ENCODE peak calls at places on chromosomes 5 and 9, in seven cellular contexts. H is NT2/D1, X is H9, Y is heart right ventricle, M is colonic mucosa, A is left ventricle myocardium inferior, I is uterus. U is an unnamed sample. For H3K4me1, the result is how much of the 10 kb centered on the place peaks cover.

GRCh38 chr5:156380846-156381245 is 53.9 kb downstream of the SGCD start:
- DNase-seq in H (no peak), X (no peak), Y (no peak), M (no peak), A (no peak), I (no peak), U (no peak)

GRCh38 chr9:95864852-95865580 is 10.5 kb upstream of the ERCC6L2 start:
- DNase-seq in H (no peak), X (no peak), Y (no peak), M (no peak), A (no peak), I (no peak), U (no peak)

GRCh38 chr5:138354387-138354786 is 1.9 kb downstream of the KDM3B start:
- DNase-seq in H (no peak), X (no peak), Y (no peak), M (peak), A (no peak), I (no peak), U (no peak)

GRCh38 chr5:102749416-102750021 is 5.6 kb upstream of the PAM start:
- DNase-seq in H (no peak), X (no peak), Y (no peak), M (no peak), A (no peak), I (no peak), U (no peak)

GRCh38 chr9:89746385-89747116 is 141.7 kb downstream of the GADD45G start:
- DNase-seq in H (no peak), X (no peak), Y (peak), M (no peak), A (peak), I (no peak), U (no peak)

GRCh38 chr9:131678499-131679111 is 61.3 kb downstream of the RAPGEF1 start:
- DNase-seq in H (no peak), X (no peak), Y (peak), M (no peak), A (peak), I (peak), U (peak)

GRCh38 chr9:84000186-84000585 is 19.6 kb downstream of the RMI1 start:
- DNase-seq in H (no peak), X (no peak), Y (no peak), M (no peak), A (no peak), I (no peak), U (no peak)

GRCh38 chr5:74338101-74338388 is 302.5 kb downstream of the ENC1 start:
- DNase-seq in H (no peak), X (no peak), Y (no peak), M (no peak), A (no peak), I (no peak), U (no peak)

GRCh38 chr9:91151741-91152095 is 210.0 kb downstream of the AUH start:
- DNase-seq in H (no peak), X (no peak), Y (no peak), M (no peak), A (no peak), I (no peak), U (no peak)

GRCh38 chr5:156340886-156341285 is 13.9 kb downstream of the SGCD start:
- DNase-seq in H (no peak), X (no peak), Y (no peak), M (no peak), A (no peak), I (no peak), U (no peak)

GRCh38 chr5:73496984-73497457 is 1.2 kb upstream of the BTF3 start:
- DNase-seq in H (no peak), X (no peak), Y (no peak), M (no peak), A (no peak), I (no peak), U (peak)

GRCh38 chr5:73637565-73637964 is 11.6 kb downstream of the ARHGEF28 start:
- DNase-seq in H (no peak), X (no peak), Y (no peak), M (no peak), A (no peak), I (no peak), U (no peak)

GRCh38 chr5:82676663-82677062 is 398.5 kb upstream of the RPS23 start:
- DNase-seq in H (no peak), X (no peak), Y (no peak), M (no peak), A (no peak), I (no peak), U (no peak)

GRCh38 chr9:94932647-94933415 is 206.3 kb downstream of the AOPEP start:
- DNase-seq in H (no peak), X (no peak), Y (no peak), M (peak), A (no peak), I (no peak), U (no peak)

GRCh38 chr9:123568691-123569342 is 212.8 kb downstream of the CRB2 start:
- DNase-seq in H (no peak), X (no peak), Y (no peak), M (no peak), A (peak), I (no peak), U (no peak)

GRCh38 chr5:136382791-136383190 is 17.4 kb upstream of the TRPC7 start:
- DNase-seq in H (no peak), X (no peak), Y (no peak), M (no peak), A (no peak), I (no peak), U (no peak)

GRCh38 chr9:100714372-100715099 is 136.7 kb downstream of the CAVIN4 start:
- DNase-seq in H (peak), X (peak), Y (peak), M (peak), A (peak), I (no peak), U (peak)

GRCh38 chr9:113963914-113964739 is 88.0 kb downstream of the ZNF618 start:
- DNase-seq in H (no peak), X (no peak), Y (no peak), M (no peak), A (no peak), I (no peak), U (peak)

GRCh38 chr5:66440202-66440680 is 156.0 kb upstream of the MAST4 start:
- DNase-seq in H (no peak), X (no peak), Y (peak), M (no peak), A (peak), I (peak), U (no peak)

GRCh38 chr9:37036237-37037136 is 2.4 kb upstream of the PAX5 start:
- DNase-seq in H (no peak), X (peak), Y (no peak), M (peak), A (no peak), I (no peak), U (no peak)

GRCh38 chr5:96885518-96886338 is 9.4 kb downstream of the ERAP2 start:
- DNase-seq in H (no peak), X (no peak), Y (no peak), M (no peak), A (no peak), I (no peak), U (no peak)

GRCh38 chr5:64147379-64147778 is 18.3 kb upstream of the RNF180 start:
- DNase-seq in H (no peak), X (no peak), Y (no peak), M (no peak), A (no peak), I (no peak), U (no peak)

GRCh38 chr5:21834863-21835262 is 1018.3 kb downstream of the CDH12 start:
- DNase-seq in H (no peak), X (no peak), Y (no peak), M (no peak), A (no peak), I (no peak), U (no peak)

GRCh38 chr9:115717298-115717697 is 436.3 kb upstream of the PAPPA start:
- DNase-seq in H (no peak), X (no peak), Y (no peak), M (no peak), A (no peak), I (no peak), U (no peak)

GRCh38 chr5:53037141-53037859 is 48.1 kb downstream of the ITGA2 start:
- DNase-seq in H (no peak), X (no peak), Y (no peak), M (no peak), A (no peak), I (no peak), U (no peak)

GRCh38 chr9:28598396-28598795 is 1025.1 kb upstream of the C9orf72 start:
- DNase-seq in H (no peak), X (peak), Y (no peak), M (no peak), A (no peak), I (no peak), U (no peak)

GRCh38 chr9:87513171-87513570 is 15.5 kb downstream of the DAPK1 start:
- DNase-seq in H (no peak), X (no peak), Y (no peak), M (no peak), A (no peak), I (no peak), U (no peak)

GRCh38 chr5:35780236-35780635 is 76.5 kb upstream of the IL7R start:
- DNase-seq in H (no peak), X (no peak), Y (no peak), M (no peak), A (no peak), I (no peak), U (no peak)

GRCh38 chr5:31459594-31459993 is 72.3 kb downstream of the DROSHA start:
- DNase-seq in H (no peak), X (no peak), Y (no peak), M (no peak), A (no peak), I (no peak), U (no peak)

GRCh38 chr5:82351754-82352145 is 73.6 kb upstream of the RPS23 start:
- DNase-seq in H (peak), X (no peak), Y (peak), M (no peak), A (no peak), I (no peak), U (no peak)

GRCh38 chr9:94983552-94983951 is 257.1 kb downstream of the AOPEP start:
- DNase-seq in H (no peak), X (no peak), Y (no peak), M (no peak), A (no peak), I (no peak), U (no peak)

GRCh38 chr5:14327624-14328023 is 184.5 kb downstream of the TRIO start:
- DNase-seq in H (no peak), X (no peak), Y (no peak), M (no peak), A (no peak), I (no peak), U (peak)

GRCh38 chr9:120402741-120403542 is 177.0 kb downstream of the CDK5RAP2 start:
- DNase-seq in H (no peak), X (no peak), Y (no peak), M (no peak), A (no peak), I (no peak), U (no peak)
- H3K4me1 ChIP-seq in H (under half), X (under half), Y (under half), M (under half), A (under half), I (under half), U (under half)

GRCh38 chr9:76559283-76559682 is 100.3 kb downstream of the GCNT1 start:
- DNase-seq in H (no peak), X (no peak), Y (no peak), M (no peak), A (no peak), I (no peak), U (no peak)

GRCh38 chr9:76557674-76558073 is 98.7 kb downstream of the GCNT1 start:
- DNase-seq in H (no peak), X (no peak), Y (no peak), M (no peak), A (no peak), I (no peak), U (no peak)

GRCh38 chr9:76560481-76560891 is 101.5 kb downstream of the GCNT1 start:
- DNase-seq in H (no peak), X (no peak), Y (no peak), M (peak), A (no peak), I (no peak), U (peak)

GRCh38 chr9:76561887-76562286 is 102.9 kb downstream of the GCNT1 start:
- DNase-seq in H (no peak), X (no peak), Y (no peak), M (no peak), A (no peak), I (no peak), U (no peak)

DNA sequence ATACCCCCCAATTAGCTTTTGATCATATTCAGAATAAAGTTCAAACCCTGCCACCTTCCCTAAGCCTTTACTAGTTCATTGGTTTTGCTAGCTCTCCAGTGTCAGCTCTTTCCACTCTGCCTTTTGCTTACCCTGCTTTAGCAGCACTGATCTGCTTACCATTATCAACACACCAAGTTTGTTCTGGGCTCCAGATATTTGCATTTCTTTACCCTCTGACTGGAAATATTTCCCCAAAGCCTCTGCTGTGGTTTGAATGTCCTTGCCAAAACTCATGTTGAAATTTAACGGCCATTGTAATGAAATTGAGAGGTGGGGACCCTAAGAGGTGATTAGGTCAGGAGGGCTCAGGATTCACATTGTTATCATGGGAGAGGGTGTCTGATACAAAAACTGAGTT is 99.5 kb downstream of the GCNT1 start:
- DNase-seq in H (no peak), X (no peak), Y (no peak), M (no peak), A (no peak), I (no peak), U (no peak)
- H3K4me1 ChIP-seq in H (under half), X (under half), Y (under half), M (under half), A (under half), I (under half), U (under half)

GRCh38 chr5:172729588-172729987 is 41.4 kb downstream of the DUSP1 start:
- DNase-seq in H (no peak), X (no peak), Y (no peak), M (no peak), A (no peak), I (no peak), U (no peak)

GRCh38 chr5:172726966-172727365 is 44.0 kb downstream of the DUSP1 start:
- DNase-seq in H (no peak), X (no peak), Y (no peak), M (no peak), A (no peak), I (no peak), U (no peak)

GRCh38 chr5:172725785-172726184 is 45.2 kb downstream of the DUSP1 start:
- DNase-seq in H (no peak), X (no peak), Y (no peak), M (no peak), A (no peak), I (no peak), U (no peak)

GRCh38 chr5:172728481-172729241 is 42.3 kb downstream of the DUSP1 start:
- DNase-seq in H (no peak), X (no peak), Y (no peak), M (no peak), A (no peak), I (no peak), U (no peak)

DNA sequence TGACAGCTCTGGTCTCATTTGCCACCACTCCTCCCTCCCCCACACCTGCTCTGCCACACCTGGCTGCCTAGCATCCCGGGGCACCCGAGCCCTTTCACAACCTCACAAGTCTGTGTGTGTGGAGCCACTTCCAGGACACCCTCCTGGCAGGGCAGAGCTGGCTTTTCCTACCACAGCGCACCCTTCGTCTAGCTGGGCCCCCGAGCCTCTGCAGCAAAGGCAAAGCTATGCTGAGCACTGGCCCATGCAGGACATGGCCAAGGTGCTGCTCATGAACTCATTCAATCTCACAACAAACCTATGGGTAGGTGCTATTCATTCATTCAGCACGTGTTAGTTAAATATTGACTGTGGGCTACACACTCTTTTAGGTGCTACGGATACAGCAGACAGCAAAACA is 43.4 kb downstream of the DUSP1 start:
- DNase-seq in H (no peak), X (no peak), Y (no peak), M (no peak), A (no peak), I (no peak), U (no peak)
- H3K4me1 ChIP-seq in H (under half), X (under half), Y (under half), M (under half), A (under half), I (under half), U (under half)

DNA sequence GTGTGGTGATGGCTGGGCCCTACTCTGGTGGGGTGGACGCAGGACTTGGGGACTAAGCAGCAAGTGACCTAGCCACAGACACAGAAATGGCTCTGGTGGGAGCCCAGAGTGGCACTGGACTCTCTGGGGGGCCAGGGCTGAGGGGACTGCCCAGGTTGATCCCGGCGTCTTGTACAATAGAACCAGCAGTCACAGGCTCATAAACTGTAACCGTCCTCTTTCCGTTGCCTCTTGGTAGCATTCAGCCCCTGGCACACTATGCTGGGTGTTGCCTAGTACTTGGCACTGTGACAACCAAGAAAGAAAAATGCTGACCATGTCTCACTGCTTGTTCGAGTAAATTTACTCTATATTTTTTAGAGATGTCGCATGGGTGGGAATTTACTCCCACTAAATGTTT is 80.5 kb downstream of the DAB2IP start:
- DNase-seq in H (no peak), X (no peak), Y (no peak), M (peak), A (no peak), I (no peak), U (no peak)
- H3K4me1 ChIP-seq in H (under half), X (under half), Y (half or more), M (under half), A (half or more), I (under half), U (under half)

GRCh38 chr5:172422255-172422654 is 32.1 kb downstream of the SH3PXD2B start:
- DNase-seq in H (no peak), X (no peak), Y (no peak), M (no peak), A (no peak), I (no peak), U (no peak)
- H3K4me1 ChIP-seq in H (under half), X (under half), Y (under half), M (under half), A (under half), I (under half), U (under half)

DNA sequence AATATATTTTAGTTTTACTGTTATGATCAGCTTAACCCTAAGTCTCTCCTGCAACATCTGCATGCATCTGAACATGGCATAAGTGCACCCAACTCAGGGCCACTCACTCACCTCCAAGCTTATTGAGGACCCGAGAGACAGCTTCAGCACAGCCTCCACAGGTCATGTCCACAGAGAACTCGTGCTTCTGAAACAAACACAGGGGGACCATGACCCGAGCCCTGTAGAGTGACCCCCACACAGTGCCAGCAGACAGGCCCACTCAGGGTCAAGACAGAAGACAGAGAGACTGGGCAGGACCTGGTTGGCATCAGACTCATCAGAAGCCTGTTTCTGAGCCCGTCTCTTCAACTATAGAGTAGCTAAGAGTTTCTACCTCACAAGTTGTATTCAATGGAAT is 6.8 kb downstream of the ATOX1 start:
- DNase-seq in H (no peak), X (no peak), Y (no peak), M (no peak), A (no peak), I (no peak), U (no peak)
- H3K4me1 ChIP-seq in H (under half), X (under half), Y (under half), M (under half), A (under half), I (under half), U (under half)

U was measured in HAP-1.